ENCODE peak calls at places on chromosomes 12 and 14, in nine cellular contexts. J is WTC11, H is A549, I is H1, T is HCT116, V is GM12878, W is endothelial cell of umbilical vein, Z is K562, K is HepG2. M is an unnamed sample.

GRCh38 chr14:79278798-79279644 is 932.3 kb downstream of the DIO2 start:
- DNase-seq in K (peak), T (no peak), J (peak), W (peak), Z (no peak), H (peak), I (peak), V (no peak), M (no peak)

GRCh38 chr12:31722580-31722979 is 6.2 kb downstream of the AMN1 start:
- DNase-seq in J (no peak), T (no peak), V (no peak), H (no peak), Z (no peak), K (no peak), W (no peak), I (no peak), M (no peak)

GRCh38 chr12:92338671-92339070 is 193.0 kb upstream of the BTG1 start:
- DNase-seq in T (no peak), Z (no peak), K (no peak), I (no peak), J (no peak), H (no peak), V (no peak), W (peak), M (no peak)

GRCh38 chr14:95530461-95531170 is 4.2 kb upstream of the GLRX5 start:
- DNase-seq in Z (peak), T (no peak), W (no peak), V (no peak), J (no peak), H (no peak), I (no peak), K (no peak), M (no peak)

GRCh38 chr14:96038920-96039632 is at the start of gene C14orf132:
- DNase-seq in H (peak), J (peak), V (no peak), T (peak), W (peak), Z (peak), K (no peak), I (no peak), M (no peak)

GRCh38 chr12:26298785-26299621 is 103.6 kb downstream of the SSPN start:
- DNase-seq in Z (peak), K (no peak), W (peak), I (no peak), V (peak), T (no peak), J (no peak), H (peak), M (peak)

GRCh38 chr14:94363171-94363624 is 25.2 kb downstream of the SERPINA1 start:
- DNase-seq in V (no peak), J (no peak), I (no peak), T (no peak), K (no peak), W (no peak), Z (no peak), H (no peak), M (no peak)

GRCh38 chr14:99689266-99690236 is 5.5 kb downstream of the CYP46A1 start:
- DNase-seq in W (no peak), T (no peak), J (no peak), K (no peak), I (no peak), Z (no peak), V (no peak), H (no peak), M (no peak)

GRCh38 chr14:31269599-31270195 is 62.1 kb upstream of the HECTD1 start:
- DNase-seq in J (no peak), I (no peak), Z (no peak), H (no peak), W (no peak), K (no peak), T (no peak), V (no peak), M (no peak)

GRCh38 chr14:104144911-104145825 is 6.8 kb downstream of the KIF26A start:
- DNase-seq in T (no peak), V (no peak), Z (no peak), W (no peak), K (no peak), J (peak), H (no peak), I (no peak), M (no peak)

GRCh38 chr12:123058980-123059379 is 78.5 kb downstream of the ARL6IP4 start:
- DNase-seq in Z (no peak), I (no peak), T (no peak), J (no peak), V (no peak), W (no peak), K (no peak), H (no peak), M (no peak)

GRCh38 chr12:63867026-63867425 is 22.5 kb downstream of the SRGAP1 start:
- DNase-seq in W (no peak), H (no peak), K (no peak), Z (no peak), I (no peak), V (no peak), T (no peak), J (no peak), M (no peak)

GRCh38 chr14:49720744-49721143 is 27.8 kb downstream of the KLHDC1 start:
- DNase-seq in Z (no peak), V (no peak), J (no peak), H (no peak), K (no peak), W (no peak), T (no peak), I (no peak), M (no peak)

GRCh38 chr14:76918751-76919421 is 92.7 kb downstream of the LRRC74A start:
- DNase-seq in J (peak), K (peak), H (peak), V (no peak), T (peak), W (peak), I (no peak), Z (peak), M (peak)

GRCh38 chr12:63991036-63991547 is 146.6 kb downstream of the SRGAP1 start:
- DNase-seq in J (no peak), I (no peak), T (no peak), V (no peak), K (no peak), H (no peak), W (no peak), Z (no peak), M (no peak)

GRCh38 chr14:59161571-59162175 is 26.8 kb upstream of the DAAM1 start:
- DNase-seq in K (peak), W (peak), V (no peak), H (peak), T (peak), I (no peak), J (no peak), Z (no peak), M (peak)

GRCh38 chr12:132506328-132506727 is 16.4 kb downstream of the FBRSL1 start:
- DNase-seq in J (no peak), T (no peak), H (no peak), V (no peak), I (no peak), K (no peak), Z (no peak), W (no peak), M (no peak)

GRCh38 chr12:23767834-23768233 is 181.6 kb downstream of the SOX5 start:
- DNase-seq in T (no peak), H (no peak), V (no peak), J (no peak), I (no peak), K (no peak), W (no peak), Z (no peak), M (no peak)

GRCh38 chr14:102817942-102818940 is 41.0 kb downstream of the TRAF3 start:
- DNase-seq in I (no peak), T (no peak), W (no peak), H (no peak), J (no peak), K (no peak), V (no peak), Z (no peak), M (no peak)
- TF ChIP-seq MAX in I (no peak), T (no peak), W (no peak), H (no peak), J (no peak), K (no peak), V (no peak), Z (no peak), M (no peak)

GRCh38 chr12:78568326-78569020 is 296.1 kb upstream of the SYT1 start:
- DNase-seq in J (no peak), V (no peak), T (no peak), H (no peak), W (no peak), K (no peak), I (no peak), Z (no peak), M (no peak)
- TF ChIP-seq MAX in J (no peak), V (no peak), T (no peak), H (no peak), W (no peak), K (no peak), I (no peak), Z (no peak), M (no peak)

GRCh38 chr12:66633676-66634075 is 45.2 kb downstream of the GRIP1 start:
- DNase-seq in H (no peak), I (no peak), Z (no peak), W (peak), J (no peak), T (no peak), V (no peak), K (no peak), M (no peak)
- TF ChIP-seq MAX in H (no peak), I (no peak), Z (no peak), W (no peak), J (no peak), T (no peak), V (no peak), K (no peak), M (no peak)

GRCh38 chr12:124906606-124907261 is 7.7 kb downstream of the UBC start:
- DNase-seq in Z (peak), J (peak), T (peak), W (peak), K (peak), H (peak), I (no peak), V (peak), M (peak)
- TF ChIP-seq MAX in Z (no peak), J (no peak), T (no peak), W (no peak), K (no peak), H (peak), I (no peak), V (no peak), M (peak)

GRCh38 chr14:61281911-61282310 is 773 bp upstream of the TMEM30B start:
- DNase-seq in V (no peak), K (no peak), J (no peak), Z (no peak), I (no peak), W (no peak), T (no peak), H (no peak), M (no peak)
- TF ChIP-seq MAX in V (no peak), K (no peak), J (no peak), Z (no peak), I (no peak), W (no peak), T (no peak), H (no peak), M (no peak)

GRCh38 chr14:61662001-61662400 is 33.3 kb upstream of the HIF1A start:
- DNase-seq in T (no peak), Z (no peak), I (no peak), J (no peak), V (no peak), K (no peak), H (no peak), W (peak), M (no peak)

GRCh38 chr14:61659582-61659981 is 35.7 kb upstream of the HIF1A start:
- DNase-seq in V (no peak), T (no peak), H (no peak), W (no peak), I (no peak), Z (no peak), K (no peak), J (no peak), M (peak)

GRCh38 chr14:61661471-61661988 is 33.8 kb upstream of the HIF1A start:
- DNase-seq in J (no peak), V (peak), I (no peak), W (no peak), K (no peak), T (no peak), H (no peak), Z (no peak), M (no peak)

GRCh38 chr14:61663312-61663974 is 31.9 kb upstream of the HIF1A start:
- DNase-seq in V (peak), K (no peak), Z (no peak), W (no peak), J (no peak), I (no peak), T (no peak), H (no peak), M (peak)

DNA sequence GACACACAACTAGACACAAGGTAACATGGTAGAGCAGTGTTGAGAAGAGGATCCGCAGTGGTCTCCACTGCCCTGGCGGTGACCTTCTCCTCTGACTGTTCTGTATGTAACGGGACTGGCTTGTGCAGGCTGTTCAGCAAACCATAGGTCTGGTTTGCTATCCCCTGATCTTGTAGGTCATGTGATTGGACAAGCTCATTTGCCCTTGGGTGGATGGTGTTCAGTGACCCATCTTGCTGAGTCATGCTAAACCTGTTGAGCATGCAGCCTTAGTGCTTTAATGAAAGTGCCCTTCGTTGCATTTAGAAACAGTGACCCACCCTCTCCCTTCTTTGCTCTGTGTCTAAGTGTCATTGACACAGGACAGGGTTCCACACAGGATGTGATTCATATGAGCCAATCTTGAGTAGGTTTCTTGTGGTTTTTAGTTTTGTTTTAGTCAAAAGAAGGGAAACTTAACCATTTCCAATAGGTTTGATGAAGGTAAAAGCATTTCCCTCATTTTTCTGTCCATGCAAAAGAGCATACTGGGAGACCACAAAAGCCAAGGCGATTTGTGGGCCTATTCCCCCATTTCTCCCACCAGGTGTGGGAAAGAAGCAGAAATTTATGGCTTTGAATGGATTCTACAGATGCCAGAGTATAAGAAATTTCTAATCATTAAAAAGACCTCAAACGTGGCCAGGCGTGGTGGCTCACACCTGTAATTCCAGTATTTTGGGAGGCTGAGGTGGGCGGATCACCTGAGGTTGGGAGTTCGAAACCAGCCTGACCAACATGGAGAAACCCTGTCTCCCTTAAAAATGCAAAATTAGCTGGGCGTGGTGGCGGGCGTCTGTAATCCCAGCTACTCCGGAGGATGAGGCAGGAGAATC is 32.6 kb upstream of the HIF1A start:
- DNase-seq in J (no peak), H (peak), Z (peak), T (peak), W (peak), K (peak), I (no peak), V (peak), M (peak)
- TF ChIP-seq MAX in J (no peak), H (no peak), Z (no peak), T (peak), W (no peak), K (no peak), I (no peak), V (peak), M (no peak)

GRCh38 chr14:106276326-106277267 is 750.2 kb downstream of the TMEM121 start:
- DNase-seq in T (no peak), I (no peak), H (no peak), W (no peak), V (no peak), J (no peak), Z (no peak), K (no peak), M (no peak)
- TF ChIP-seq MAX in T (no peak), I (no peak), H (no peak), W (no peak), V (no peak), J (no peak), Z (no peak), K (no peak), M (no peak)

GRCh38 chr14:100827140-100827517 is 1.2 kb downstream of the MEG3 start:
- DNase-seq in T (no peak), J (no peak), W (peak), V (no peak), Z (no peak), H (no peak), I (no peak), K (no peak), M (peak)

GRCh38 chr14:100824946-100825690 is 800 bp upstream of the MEG3 start:
- DNase-seq in T (no peak), Z (no peak), J (no peak), I (no peak), V (no peak), H (no peak), W (no peak), K (no peak), M (no peak)

GRCh38 chr14:100824156-100824555 is 1.8 kb upstream of the MEG3 start:
- DNase-seq in I (no peak), Z (no peak), V (no peak), T (no peak), H (no peak), K (no peak), W (peak), J (peak), M (no peak)

GRCh38 chr14:100826371-100827139 is 637 bp downstream of the MEG3 start:
- DNase-seq in K (no peak), T (no peak), V (no peak), H (no peak), Z (no peak), J (no peak), I (no peak), W (peak), M (no peak)

DNA sequence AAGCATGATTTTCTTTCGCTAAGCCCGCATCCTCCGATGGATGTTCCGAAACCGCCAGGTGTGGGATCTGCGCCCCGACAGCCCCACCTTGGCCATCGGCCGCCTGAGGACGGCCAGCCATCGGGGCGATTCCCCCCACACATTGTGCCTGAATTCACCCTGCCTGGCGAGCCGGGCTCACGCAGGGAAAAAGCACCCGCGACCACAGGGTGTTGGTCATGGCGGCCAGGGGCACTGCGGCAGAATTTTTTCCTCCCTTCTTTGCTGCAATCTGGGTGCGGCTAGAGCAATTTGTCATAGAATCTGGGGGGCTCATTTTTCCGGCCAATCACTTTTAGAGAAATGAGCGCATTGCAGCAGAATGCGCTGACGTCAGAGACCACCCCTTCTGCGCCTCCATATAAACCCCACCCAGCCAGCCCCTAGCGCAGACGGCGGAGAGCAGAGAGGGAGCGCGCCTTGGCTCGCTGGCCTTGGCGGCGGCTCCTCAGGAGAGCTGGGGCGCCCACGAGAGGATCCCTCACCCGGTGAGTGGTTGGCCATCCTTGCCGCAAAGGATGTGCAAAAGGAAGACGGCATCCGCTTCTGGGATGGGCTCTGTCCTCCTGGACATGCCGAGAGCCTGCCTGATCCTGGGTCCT is at the start of gene MEG3:
- DNase-seq in J (no peak), W (peak), V (no peak), I (no peak), K (no peak), H (peak), T (no peak), Z (no peak), M (no peak)
- TF ChIP-seq MAX in J (no peak), W (no peak), V (no peak), I (no peak), K (no peak), H (no peak), T (no peak), Z (no peak), M (no peak)

GRCh38 chr14:55386037-55386798 is 25.4 kb downstream of the ATG14 start:
- DNase-seq in H (no peak), W (no peak), J (no peak), I (no peak), Z (no peak), K (no peak), T (no peak), V (no peak), M (no peak)

GRCh38 chr14:55388160-55388559 is 23.5 kb downstream of the ATG14 start:
- DNase-seq in K (no peak), W (no peak), J (no peak), V (no peak), Z (no peak), I (no peak), T (no peak), H (no peak), M (no peak)

GRCh38 chr14:55383541-55384140 is 28.0 kb downstream of the ATG14 start:
- DNase-seq in H (no peak), T (no peak), I (no peak), W (no peak), Z (peak), J (no peak), K (no peak), V (no peak), M (no peak)

GRCh38 chr14:55384536-55384935 is 27.1 kb downstream of the ATG14 start:
- DNase-seq in K (no peak), W (no peak), J (no peak), V (no peak), I (no peak), Z (no peak), T (no peak), H (no peak), M (no peak)

DNA sequence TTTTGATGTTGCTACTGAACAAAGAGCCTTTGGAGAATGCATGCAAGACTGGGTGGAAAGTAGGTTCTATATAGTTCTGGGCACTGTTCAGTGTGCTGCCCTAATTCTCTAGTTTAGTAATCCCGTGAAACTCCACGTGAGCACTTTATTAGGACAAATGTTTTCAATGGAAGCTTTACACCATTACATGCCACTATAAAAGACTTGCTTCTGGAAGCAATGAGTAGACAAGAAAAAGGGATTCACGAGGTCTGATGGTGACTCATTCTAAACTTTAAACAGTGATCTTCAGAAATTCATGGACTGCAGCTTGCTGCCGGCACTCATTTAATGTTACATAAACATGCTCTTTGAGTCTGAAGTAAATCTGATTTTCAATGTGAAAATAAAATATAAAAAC is 22.3 kb downstream of the ATG14 start:
- DNase-seq in K (no peak), V (no peak), T (no peak), Z (no peak), W (no peak), I (no peak), J (no peak), H (no peak), M (no peak)
- TF ChIP-seq MAX in K (no peak), V (no peak), T (no peak), Z (no peak), W (no peak), I (no peak), J (no peak), H (no peak), M (no peak)

M was measured in NB4.